ENCODE peak calls at places on chromosomes 11 and 22, in ten cellular contexts. One of them, this sample, is unnamed.
A peak's percentile ranks its signal among the peaks of the same experiment; 100 is the strongest.

GRCh38 chr11:125025968-125026367 is 37.1 kb upstream of the SLC37A2 start:
- DNase-seq in DMS153: no peak
- DNase-seq in stimulated activated CD8-positive, alpha-beta memory T cell treated with anti-CD3 and anti-CD28 coated beads, Interleukin-12 subunit alpha, Interleukin-12 subunit beta, amount 100 ng/mL, for 4 hours: no peak
- DNase-seq in IMR-90: no peak
- DNase-seq in memory B cell: no peak
- DNase-seq in kidney tubule cell: no peak
- DNase-seq in AG08395: no peak
- DNase-seq in astrocyte of the spinal cord: no peak
- DNase-seq in stimulated activated naive CD4-positive, alpha-beta T cell: no peak
- DNase-seq in stimulated activated CD4-positive, alpha-beta T cell treated with anti-CD3 and anti-CD28 coated beads, Interleukin-12 subunit alpha, Interleukin-12 subunit beta, amount 100 ng/mL, for 24 hours: no peak
- DNase-seq in this sample: no peak

GRCh38 chr11:70703141-70704052 is 305.1 kb downstream of the CTTN start:
- DNase-seq in DMS153: peak; percentile 26
- DNase-seq in stimulated activated CD8-positive, alpha-beta memory T cell treated with anti-CD3 and anti-CD28 coated beads, Interleukin-12 subunit alpha, Interleukin-12 subunit beta, amount 100 ng/mL, for 4 hours: no peak
- DNase-seq in IMR-90: no peak
- DNase-seq in memory B cell: no peak
- DNase-seq in kidney tubule cell: no peak
- DNase-seq in AG08395: no peak
- DNase-seq in astrocyte of the spinal cord: no peak
- DNase-seq in stimulated activated naive CD4-positive, alpha-beta T cell: no peak
- DNase-seq in stimulated activated CD4-positive, alpha-beta T cell treated with anti-CD3 and anti-CD28 coated beads, Interleukin-12 subunit alpha, Interleukin-12 subunit beta, amount 100 ng/mL, for 24 hours: no peak
- DNase-seq in this sample: no peak

GRCh38 chr11:8699903-8700302 is 17.3 kb downstream of the RPL27A start:
- DNase-seq in DMS153: peak; percentile 13
- DNase-seq in stimulated activated CD8-positive, alpha-beta memory T cell treated with anti-CD3 and anti-CD28 coated beads, Interleukin-12 subunit alpha, Interleukin-12 subunit beta, amount 100 ng/mL, for 4 hours: no peak
- DNase-seq in IMR-90: peak; percentile 55
- DNase-seq in memory B cell: no peak
- DNase-seq in kidney tubule cell: peak; percentile 75
- DNase-seq in AG08395: peak; percentile 78
- DNase-seq in astrocyte of the spinal cord: peak; percentile 75
- DNase-seq in stimulated activated naive CD4-positive, alpha-beta T cell: no peak
- DNase-seq in stimulated activated CD4-positive, alpha-beta T cell treated with anti-CD3 and anti-CD28 coated beads, Interleukin-12 subunit alpha, Interleukin-12 subunit beta, amount 100 ng/mL, for 24 hours: no peak
- DNase-seq in this sample: no peak

GRCh38 chr11:10461276-10461790 is 6.3 kb downstream of the AMPD3 start:
- DNase-seq in DMS153: no peak
- DNase-seq in stimulated activated CD8-positive, alpha-beta memory T cell treated with anti-CD3 and anti-CD28 coated beads, Interleukin-12 subunit alpha, Interleukin-12 subunit beta, amount 100 ng/mL, for 4 hours: no peak
- DNase-seq in IMR-90: no peak
- DNase-seq in memory B cell: no peak
- DNase-seq in kidney tubule cell: no peak
- DNase-seq in AG08395: no peak
- DNase-seq in astrocyte of the spinal cord: no peak
- DNase-seq in stimulated activated naive CD4-positive, alpha-beta T cell: no peak
- DNase-seq in stimulated activated CD4-positive, alpha-beta T cell treated with anti-CD3 and anti-CD28 coated beads, Interleukin-12 subunit alpha, Interleukin-12 subunit beta, amount 100 ng/mL, for 24 hours: no peak
- DNase-seq in this sample: no peak

GRCh38 chr11:105046898-105047579 is 1.9 kb upstream of the CARD16 start:
- DNase-seq in DMS153: peak; percentile 7
- DNase-seq in stimulated activated CD8-positive, alpha-beta memory T cell treated with anti-CD3 and anti-CD28 coated beads, Interleukin-12 subunit alpha, Interleukin-12 subunit beta, amount 100 ng/mL, for 4 hours: no peak
- DNase-seq in IMR-90: peak; percentile 100
- DNase-seq in memory B cell: no peak
- DNase-seq in kidney tubule cell: peak; percentile 93
- DNase-seq in AG08395: peak; percentile 96
- DNase-seq in astrocyte of the spinal cord: peak; percentile 98
- DNase-seq in stimulated activated naive CD4-positive, alpha-beta T cell: no peak
- DNase-seq in stimulated activated CD4-positive, alpha-beta T cell treated with anti-CD3 and anti-CD28 coated beads, Interleukin-12 subunit alpha, Interleukin-12 subunit beta, amount 100 ng/mL, for 24 hours: no peak
- DNase-seq in this sample: peak; percentile 97

GRCh38 chr22:45995405-45996101 is 18.6 kb upstream of the WNT7B start:
- DNase-seq in DMS153: no peak
- DNase-seq in stimulated activated CD8-positive, alpha-beta memory T cell treated with anti-CD3 and anti-CD28 coated beads, Interleukin-12 subunit alpha, Interleukin-12 subunit beta, amount 100 ng/mL, for 4 hours: no peak
- DNase-seq in IMR-90: no peak
- DNase-seq in memory B cell: no peak
- DNase-seq in kidney tubule cell: no peak
- DNase-seq in AG08395: no peak
- DNase-seq in astrocyte of the spinal cord: no peak
- DNase-seq in stimulated activated naive CD4-positive, alpha-beta T cell: no peak
- DNase-seq in stimulated activated CD4-positive, alpha-beta T cell treated with anti-CD3 and anti-CD28 coated beads, Interleukin-12 subunit alpha, Interleukin-12 subunit beta, amount 100 ng/mL, for 24 hours: no peak
- DNase-seq in this sample: no peak

GRCh38 chr11:19633276-19633675 is 79.4 kb upstream of the NAV2 start:
- DNase-seq in DMS153: no peak
- DNase-seq in stimulated activated CD8-positive, alpha-beta memory T cell treated with anti-CD3 and anti-CD28 coated beads, Interleukin-12 subunit alpha, Interleukin-12 subunit beta, amount 100 ng/mL, for 4 hours: no peak
- DNase-seq in IMR-90: no peak
- DNase-seq in memory B cell: no peak
- DNase-seq in kidney tubule cell: no peak
- DNase-seq in AG08395: peak; percentile 43
- DNase-seq in astrocyte of the spinal cord: peak; percentile 31
- DNase-seq in stimulated activated naive CD4-positive, alpha-beta T cell: no peak
- DNase-seq in stimulated activated CD4-positive, alpha-beta T cell treated with anti-CD3 and anti-CD28 coated beads, Interleukin-12 subunit alpha, Interleukin-12 subunit beta, amount 100 ng/mL, for 24 hours: no peak
- DNase-seq in this sample: no peak

GRCh38 chr11:66476173-66476840 is 3.9 kb upstream of the DPP3 start:
- DNase-seq in DMS153: no peak
- DNase-seq in stimulated activated CD8-positive, alpha-beta memory T cell treated with anti-CD3 and anti-CD28 coated beads, Interleukin-12 subunit alpha, Interleukin-12 subunit beta, amount 100 ng/mL, for 4 hours: no peak
- DNase-seq in IMR-90: no peak
- DNase-seq in memory B cell: no peak
- DNase-seq in kidney tubule cell: no peak
- DNase-seq in AG08395: no peak
- DNase-seq in astrocyte of the spinal cord: no peak
- DNase-seq in stimulated activated naive CD4-positive, alpha-beta T cell: no peak
- DNase-seq in stimulated activated CD4-positive, alpha-beta T cell treated with anti-CD3 and anti-CD28 coated beads, Interleukin-12 subunit alpha, Interleukin-12 subunit beta, amount 100 ng/mL, for 24 hours: no peak
- DNase-seq in this sample: no peak

GRCh38 chr11:62792193-62792575 is 378 bp upstream of the TMEM223 start:
- DNase-seq in DMS153: no peak
- DNase-seq in stimulated activated CD8-positive, alpha-beta memory T cell treated with anti-CD3 and anti-CD28 coated beads, Interleukin-12 subunit alpha, Interleukin-12 subunit beta, amount 100 ng/mL, for 4 hours: no peak
- DNase-seq in IMR-90: peak; percentile 18
- DNase-seq in memory B cell: no peak
- DNase-seq in kidney tubule cell: no peak
- DNase-seq in AG08395: no peak
- DNase-seq in astrocyte of the spinal cord: no peak
- DNase-seq in stimulated activated naive CD4-positive, alpha-beta T cell: peak; percentile 43
- DNase-seq in stimulated activated CD4-positive, alpha-beta T cell treated with anti-CD3 and anti-CD28 coated beads, Interleukin-12 subunit alpha, Interleukin-12 subunit beta, amount 100 ng/mL, for 24 hours: no peak
- DNase-seq in this sample: no peak

GRCh38 chr11:125514336-125515101 is 18.5 kb upstream of the FEZ1 start:
- DNase-seq in DMS153: no peak
- DNase-seq in stimulated activated CD8-positive, alpha-beta memory T cell treated with anti-CD3 and anti-CD28 coated beads, Interleukin-12 subunit alpha, Interleukin-12 subunit beta, amount 100 ng/mL, for 4 hours: peak; percentile 44
- DNase-seq in IMR-90: peak; percentile 46
- DNase-seq in memory B cell: peak; percentile 31
- DNase-seq in kidney tubule cell: peak; percentile 92
- DNase-seq in AG08395: no peak
- DNase-seq in astrocyte of the spinal cord: peak; percentile 64
- DNase-seq in stimulated activated naive CD4-positive, alpha-beta T cell: peak; percentile 30
- DNase-seq in stimulated activated CD4-positive, alpha-beta T cell treated with anti-CD3 and anti-CD28 coated beads, Interleukin-12 subunit alpha, Interleukin-12 subunit beta, amount 100 ng/mL, for 24 hours: peak; percentile 47
- DNase-seq in this sample: no peak

GRCh38 chr11:69817265-69818236 is 1.7 kb downstream of the FGF3 start:
- DNase-seq in DMS153: no peak
- DNase-seq in stimulated activated CD8-positive, alpha-beta memory T cell treated with anti-CD3 and anti-CD28 coated beads, Interleukin-12 subunit alpha, Interleukin-12 subunit beta, amount 100 ng/mL, for 4 hours: no peak
- DNase-seq in IMR-90: no peak
- DNase-seq in memory B cell: no peak
- DNase-seq in kidney tubule cell: no peak
- DNase-seq in AG08395: no peak
- DNase-seq in astrocyte of the spinal cord: no peak
- DNase-seq in stimulated activated naive CD4-positive, alpha-beta T cell: no peak
- DNase-seq in stimulated activated CD4-positive, alpha-beta T cell treated with anti-CD3 and anti-CD28 coated beads, Interleukin-12 subunit alpha, Interleukin-12 subunit beta, amount 100 ng/mL, for 24 hours: no peak
- DNase-seq in this sample: no peak

GRCh38 chr11:81005595-81005994 is 1564.8 kb upstream of the TENM4 start:
- DNase-seq in DMS153: no peak
- DNase-seq in stimulated activated CD8-positive, alpha-beta memory T cell treated with anti-CD3 and anti-CD28 coated beads, Interleukin-12 subunit alpha, Interleukin-12 subunit beta, amount 100 ng/mL, for 4 hours: no peak
- DNase-seq in IMR-90: peak; percentile 80
- DNase-seq in memory B cell: no peak
- DNase-seq in kidney tubule cell: peak; percentile 94
- DNase-seq in AG08395: peak; percentile 69
- DNase-seq in astrocyte of the spinal cord: peak; percentile 92
- DNase-seq in stimulated activated naive CD4-positive, alpha-beta T cell: no peak
- DNase-seq in stimulated activated CD4-positive, alpha-beta T cell treated with anti-CD3 and anti-CD28 coated beads, Interleukin-12 subunit alpha, Interleukin-12 subunit beta, amount 100 ng/mL, for 24 hours: no peak
- DNase-seq in this sample: peak; percentile 21

GRCh38 chr11:120217941-120218694 is 7.3 kb downstream of the OAF start:
- DNase-seq in DMS153: no peak
- DNase-seq in stimulated activated CD8-positive, alpha-beta memory T cell treated with anti-CD3 and anti-CD28 coated beads, Interleukin-12 subunit alpha, Interleukin-12 subunit beta, amount 100 ng/mL, for 4 hours: no peak
- DNase-seq in IMR-90: no peak
- DNase-seq in memory B cell: no peak
- DNase-seq in kidney tubule cell: peak; percentile 38
- DNase-seq in AG08395: no peak
- DNase-seq in astrocyte of the spinal cord: no peak
- DNase-seq in stimulated activated naive CD4-positive, alpha-beta T cell: no peak
- DNase-seq in stimulated activated CD4-positive, alpha-beta T cell treated with anti-CD3 and anti-CD28 coated beads, Interleukin-12 subunit alpha, Interleukin-12 subunit beta, amount 100 ng/mL, for 24 hours: no peak
- DNase-seq in this sample: no peak

GRCh38 chr11:37409124-37409523 is 811.1 kb upstream of the RAG2 start:
- DNase-seq in DMS153: no peak
- DNase-seq in stimulated activated CD8-positive, alpha-beta memory T cell treated with anti-CD3 and anti-CD28 coated beads, Interleukin-12 subunit alpha, Interleukin-12 subunit beta, amount 100 ng/mL, for 4 hours: no peak
- DNase-seq in IMR-90: no peak
- DNase-seq in memory B cell: no peak
- DNase-seq in kidney tubule cell: peak; percentile 74
- DNase-seq in AG08395: no peak
- DNase-seq in astrocyte of the spinal cord: peak; percentile 62
- DNase-seq in stimulated activated naive CD4-positive, alpha-beta T cell: no peak
- DNase-seq in stimulated activated CD4-positive, alpha-beta T cell treated with anti-CD3 and anti-CD28 coated beads, Interleukin-12 subunit alpha, Interleukin-12 subunit beta, amount 100 ng/mL, for 24 hours: no peak
- DNase-seq in this sample: no peak

GRCh38 chr11:3103076-3103475 is 45.9 kb upstream of the CARS1 start:
- DNase-seq in DMS153: no peak
- DNase-seq in stimulated activated CD8-positive, alpha-beta memory T cell treated with anti-CD3 and anti-CD28 coated beads, Interleukin-12 subunit alpha, Interleukin-12 subunit beta, amount 100 ng/mL, for 4 hours: no peak
- DNase-seq in IMR-90: no peak
- DNase-seq in memory B cell: no peak
- DNase-seq in kidney tubule cell: no peak
- DNase-seq in AG08395: no peak
- DNase-seq in astrocyte of the spinal cord: no peak
- DNase-seq in stimulated activated naive CD4-positive, alpha-beta T cell: no peak
- DNase-seq in stimulated activated CD4-positive, alpha-beta T cell treated with anti-CD3 and anti-CD28 coated beads, Interleukin-12 subunit alpha, Interleukin-12 subunit beta, amount 100 ng/mL, for 24 hours: no peak
- DNase-seq in this sample: no peak

GRCh38 chr11:128988224-128988970 is 45.7 kb upstream of the TP53AIP1 start:
- DNase-seq in DMS153: no peak
- DNase-seq in stimulated activated CD8-positive, alpha-beta memory T cell treated with anti-CD3 and anti-CD28 coated beads, Interleukin-12 subunit alpha, Interleukin-12 subunit beta, amount 100 ng/mL, for 4 hours: no peak
- DNase-seq in IMR-90: peak; percentile 16
- DNase-seq in memory B cell: no peak
- DNase-seq in kidney tubule cell: no peak
- DNase-seq in AG08395: peak; percentile 10
- DNase-seq in astrocyte of the spinal cord: no peak
- DNase-seq in stimulated activated naive CD4-positive, alpha-beta T cell: no peak
- DNase-seq in stimulated activated CD4-positive, alpha-beta T cell treated with anti-CD3 and anti-CD28 coated beads, Interleukin-12 subunit alpha, Interleukin-12 subunit beta, amount 100 ng/mL, for 24 hours: no peak
- DNase-seq in this sample: no peak

GRCh38 chr22:20748082-20748481 is 25.8 kb upstream of the SERPIND1 start:
- DNase-seq in DMS153: no peak
- DNase-seq in stimulated activated CD8-positive, alpha-beta memory T cell treated with anti-CD3 and anti-CD28 coated beads, Interleukin-12 subunit alpha, Interleukin-12 subunit beta, amount 100 ng/mL, for 4 hours: no peak
- DNase-seq in IMR-90: no peak
- DNase-seq in memory B cell: no peak
- DNase-seq in kidney tubule cell: no peak
- DNase-seq in AG08395: no peak
- DNase-seq in astrocyte of the spinal cord: no peak
- DNase-seq in stimulated activated naive CD4-positive, alpha-beta T cell: no peak
- DNase-seq in stimulated activated CD4-positive, alpha-beta T cell treated with anti-CD3 and anti-CD28 coated beads, Interleukin-12 subunit alpha, Interleukin-12 subunit beta, amount 100 ng/mL, for 24 hours: no peak
- DNase-seq in this sample: no peak

GRCh38 chr11:94128746-94129504 is at the start of gene PANX1:
- DNase-seq in DMS153: peak; percentile 82
- DNase-seq in stimulated activated CD8-positive, alpha-beta memory T cell treated with anti-CD3 and anti-CD28 coated beads, Interleukin-12 subunit alpha, Interleukin-12 subunit beta, amount 100 ng/mL, for 4 hours: peak; percentile 67
- DNase-seq in IMR-90: peak; percentile 85
- DNase-seq in memory B cell: peak; percentile 56
- DNase-seq in kidney tubule cell: peak; percentile 93
- DNase-seq in AG08395: peak; percentile 70
- DNase-seq in astrocyte of the spinal cord: peak; percentile 86
- DNase-seq in stimulated activated naive CD4-positive, alpha-beta T cell: peak; percentile 62
- DNase-seq in stimulated activated CD4-positive, alpha-beta T cell treated with anti-CD3 and anti-CD28 coated beads, Interleukin-12 subunit alpha, Interleukin-12 subunit beta, amount 100 ng/mL, for 24 hours: peak; percentile 54
- DNase-seq in this sample: no peak

GRCh38 chr22:48379371-48379770 is 1448.3 kb downstream of the BRD1 start:
- DNase-seq in DMS153: no peak
- DNase-seq in stimulated activated CD8-positive, alpha-beta memory T cell treated with anti-CD3 and anti-CD28 coated beads, Interleukin-12 subunit alpha, Interleukin-12 subunit beta, amount 100 ng/mL, for 4 hours: no peak
- DNase-seq in IMR-90: no peak
- DNase-seq in memory B cell: no peak
- DNase-seq in kidney tubule cell: no peak
- DNase-seq in AG08395: no peak
- DNase-seq in astrocyte of the spinal cord: no peak
- DNase-seq in stimulated activated naive CD4-positive, alpha-beta T cell: no peak
- DNase-seq in stimulated activated CD4-positive, alpha-beta T cell treated with anti-CD3 and anti-CD28 coated beads, Interleukin-12 subunit alpha, Interleukin-12 subunit beta, amount 100 ng/mL, for 24 hours: no peak
- DNase-seq in this sample: no peak

GRCh38 chr22:49531533-49531895 is 296.2 kb downstream of the BRD1 start:
- DNase-seq in DMS153: no peak
- DNase-seq in stimulated activated CD8-positive, alpha-beta memory T cell treated with anti-CD3 and anti-CD28 coated beads, Interleukin-12 subunit alpha, Interleukin-12 subunit beta, amount 100 ng/mL, for 4 hours: no peak
- DNase-seq in IMR-90: no peak
- DNase-seq in memory B cell: no peak
- DNase-seq in kidney tubule cell: no peak
- DNase-seq in AG08395: no peak
- DNase-seq in astrocyte of the spinal cord: no peak
- DNase-seq in stimulated activated naive CD4-positive, alpha-beta T cell: no peak
- DNase-seq in stimulated activated CD4-positive, alpha-beta T cell treated with anti-CD3 and anti-CD28 coated beads, Interleukin-12 subunit alpha, Interleukin-12 subunit beta, amount 100 ng/mL, for 24 hours: no peak
- DNase-seq in this sample: no peak

GRCh38 chr22:46467006-46467405 is 70.4 kb downstream of the CELSR1 start:
- DNase-seq in DMS153: no peak
- DNase-seq in stimulated activated CD8-positive, alpha-beta memory T cell treated with anti-CD3 and anti-CD28 coated beads, Interleukin-12 subunit alpha, Interleukin-12 subunit beta, amount 100 ng/mL, for 4 hours: no peak
- DNase-seq in IMR-90: no peak
- DNase-seq in memory B cell: no peak
- DNase-seq in kidney tubule cell: no peak
- DNase-seq in AG08395: no peak
- DNase-seq in astrocyte of the spinal cord: no peak
- DNase-seq in stimulated activated naive CD4-positive, alpha-beta T cell: no peak
- DNase-seq in stimulated activated CD4-positive, alpha-beta T cell treated with anti-CD3 and anti-CD28 coated beads, Interleukin-12 subunit alpha, Interleukin-12 subunit beta, amount 100 ng/mL, for 24 hours: no peak
- DNase-seq in this sample: no peak

GRCh38 chr11:8694137-8694536 is 11.5 kb downstream of the RPL27A start:
- DNase-seq in DMS153: no peak
- DNase-seq in stimulated activated CD8-positive, alpha-beta memory T cell treated with anti-CD3 and anti-CD28 coated beads, Interleukin-12 subunit alpha, Interleukin-12 subunit beta, amount 100 ng/mL, for 4 hours: no peak
- DNase-seq in IMR-90: no peak
- DNase-seq in memory B cell: no peak
- DNase-seq in kidney tubule cell: no peak
- DNase-seq in AG08395: no peak
- DNase-seq in astrocyte of the spinal cord: no peak
- DNase-seq in stimulated activated naive CD4-positive, alpha-beta T cell: no peak
- DNase-seq in stimulated activated CD4-positive, alpha-beta T cell treated with anti-CD3 and anti-CD28 coated beads, Interleukin-12 subunit alpha, Interleukin-12 subunit beta, amount 100 ng/mL, for 24 hours: no peak
- DNase-seq in this sample: no peak

GRCh38 chr11:128182844-128183243 is 404.5 kb downstream of the ETS1 start:
- DNase-seq in DMS153: no peak
- DNase-seq in stimulated activated CD8-positive, alpha-beta memory T cell treated with anti-CD3 and anti-CD28 coated beads, Interleukin-12 subunit alpha, Interleukin-12 subunit beta, amount 100 ng/mL, for 4 hours: no peak
- DNase-seq in IMR-90: no peak
- DNase-seq in memory B cell: no peak
- DNase-seq in kidney tubule cell: no peak
- DNase-seq in AG08395: no peak
- DNase-seq in astrocyte of the spinal cord: no peak
- DNase-seq in stimulated activated naive CD4-positive, alpha-beta T cell: no peak
- DNase-seq in stimulated activated CD4-positive, alpha-beta T cell treated with anti-CD3 and anti-CD28 coated beads, Interleukin-12 subunit alpha, Interleukin-12 subunit beta, amount 100 ng/mL, for 24 hours: no peak
- DNase-seq in this sample: no peak

GRCh38 chr22:43897751-43898261 is 6.0 kb upstream of the PNPLA5 start:
- DNase-seq in DMS153: no peak
- DNase-seq in stimulated activated CD8-positive, alpha-beta memory T cell treated with anti-CD3 and anti-CD28 coated beads, Interleukin-12 subunit alpha, Interleukin-12 subunit beta, amount 100 ng/mL, for 4 hours: no peak
- DNase-seq in IMR-90: peak; percentile 87
- DNase-seq in memory B cell: no peak
- DNase-seq in kidney tubule cell: peak; percentile 46
- DNase-seq in AG08395: peak; percentile 44
- DNase-seq in astrocyte of the spinal cord: peak; percentile 76
- DNase-seq in stimulated activated naive CD4-positive, alpha-beta T cell: no peak
- DNase-seq in stimulated activated CD4-positive, alpha-beta T cell treated with anti-CD3 and anti-CD28 coated beads, Interleukin-12 subunit alpha, Interleukin-12 subunit beta, amount 100 ng/mL, for 24 hours: no peak
- DNase-seq in this sample: no peak

GRCh38 chr11:130580372-130580771 is 131.9 kb downstream of the ADAMTS15 start:
- DNase-seq in DMS153: peak; percentile 87
- DNase-seq in stimulated activated CD8-positive, alpha-beta memory T cell treated with anti-CD3 and anti-CD28 coated beads, Interleukin-12 subunit alpha, Interleukin-12 subunit beta, amount 100 ng/mL, for 4 hours: no peak
- DNase-seq in IMR-90: peak; percentile 84
- DNase-seq in memory B cell: no peak
- DNase-seq in kidney tubule cell: peak; percentile 95
- DNase-seq in AG08395: peak; percentile 83
- DNase-seq in astrocyte of the spinal cord: peak; percentile 90
- DNase-seq in stimulated activated naive CD4-positive, alpha-beta T cell: no peak
- DNase-seq in stimulated activated CD4-positive, alpha-beta T cell treated with anti-CD3 and anti-CD28 coated beads, Interleukin-12 subunit alpha, Interleukin-12 subunit beta, amount 100 ng/mL, for 24 hours: no peak
- DNase-seq in this sample: no peak

GRCh38 chr11:75931124-75931523 is 116.1 kb downstream of the UVRAG start:
- DNase-seq in DMS153: no peak
- DNase-seq in stimulated activated CD8-positive, alpha-beta memory T cell treated with anti-CD3 and anti-CD28 coated beads, Interleukin-12 subunit alpha, Interleukin-12 subunit beta, amount 100 ng/mL, for 4 hours: no peak
- DNase-seq in IMR-90: peak; percentile 68
- DNase-seq in memory B cell: no peak
- DNase-seq in kidney tubule cell: peak; percentile 48
- DNase-seq in AG08395: peak; percentile 31
- DNase-seq in astrocyte of the spinal cord: peak; percentile 45
- DNase-seq in stimulated activated naive CD4-positive, alpha-beta T cell: no peak
- DNase-seq in stimulated activated CD4-positive, alpha-beta T cell treated with anti-CD3 and anti-CD28 coated beads, Interleukin-12 subunit alpha, Interleukin-12 subunit beta, amount 100 ng/mL, for 24 hours: no peak
- DNase-seq in this sample: no peak

GRCh38 chr11:73367482-73368024 is 8.6 kb upstream of the RELT start:
- DNase-seq in DMS153: no peak
- DNase-seq in stimulated activated CD8-positive, alpha-beta memory T cell treated with anti-CD3 and anti-CD28 coated beads, Interleukin-12 subunit alpha, Interleukin-12 subunit beta, amount 100 ng/mL, for 4 hours: no peak
- DNase-seq in IMR-90: no peak
- DNase-seq in memory B cell: no peak
- DNase-seq in kidney tubule cell: no peak
- DNase-seq in AG08395: no peak
- DNase-seq in astrocyte of the spinal cord: no peak
- DNase-seq in stimulated activated naive CD4-positive, alpha-beta T cell: no peak
- DNase-seq in stimulated activated CD4-positive, alpha-beta T cell treated with anti-CD3 and anti-CD28 coated beads, Interleukin-12 subunit alpha, Interleukin-12 subunit beta, amount 100 ng/mL, for 24 hours: no peak
- DNase-seq in this sample: no peak

GRCh38 chr11:66363805-66364535 is 7.6 kb downstream of the SLC29A2 start:
- DNase-seq in DMS153: no peak
- DNase-seq in stimulated activated CD8-positive, alpha-beta memory T cell treated with anti-CD3 and anti-CD28 coated beads, Interleukin-12 subunit alpha, Interleukin-12 subunit beta, amount 100 ng/mL, for 4 hours: peak; percentile 22
- DNase-seq in IMR-90: no peak
- DNase-seq in memory B cell: peak; percentile 46
- DNase-seq in kidney tubule cell: peak; percentile 33
- DNase-seq in AG08395: no peak
- DNase-seq in astrocyte of the spinal cord: no peak
- DNase-seq in stimulated activated naive CD4-positive, alpha-beta T cell: peak; percentile 57
- DNase-seq in stimulated activated CD4-positive, alpha-beta T cell treated with anti-CD3 and anti-CD28 coated beads, Interleukin-12 subunit alpha, Interleukin-12 subunit beta, amount 100 ng/mL, for 24 hours: peak; percentile 80
- DNase-seq in this sample: no peak

This sample was measured in AG04449.